ENCODE peak calls at places on chromosomes 5 and 9, in six cellular contexts. J is fibroblast of pulmonary artery, R is glutamatergic neuron, T is mammary epithelial cell, M is MCF 10A, P is fibroblast of lung. V is an unnamed sample.

GRCh38 chr5:134083517-134083916 is 31.0 kb upstream of the TCF7 start:
- DNase-seq in J (no peak), R (no peak), T (no peak), M (no peak), P (no peak), V (no peak)

GRCh38 chr5:172659909-172660628 is 19.0 kb downstream of the NEURL1B start:
- DNase-seq in J (peak; percentile 71), R (peak; percentile 90), T (peak; percentile 54), M (no peak), P (peak; percentile 74), V (peak; percentile 84)

GRCh38 chr5:149935431-149935901 is 9.1 kb downstream of the PDE6A start:
- DNase-seq in J (no peak), R (no peak), T (peak; percentile 84), M (peak; percentile 64), P (no peak), V (no peak)

GRCh38 chr9:81635526-81636279 is 53.6 kb downstream of the TLE1 start:
- DNase-seq in J (no peak), R (no peak), T (no peak), M (no peak), P (no peak), V (no peak)

GRCh38 chr5:79746645-79747044 is 57.0 kb downstream of the CMYA5 start:
- DNase-seq in J (no peak), R (no peak), T (no peak), M (no peak), P (no peak), V (no peak)

GRCh38 chr5:170397059-170397458 is 7.9 kb upstream of the KCNMB1 start:
- DNase-seq in J (no peak), R (no peak), T (no peak), M (no peak), P (no peak), V (no peak)

GRCh38 chr9:120474579-120475243 is 105.3 kb downstream of the CDK5RAP2 start:
- DNase-seq in J (peak; percentile 55), R (no peak), T (no peak), M (peak; percentile 32), P (peak; percentile 60), V (no peak)

GRCh38 chr9:93132287-93132927 is 1.6 kb downstream of the NINJ1 start:
- DNase-seq in J (no peak), R (no peak), T (peak; percentile 59), M (peak; percentile 94), P (peak; percentile 64), V (peak; percentile 73)

GRCh38 chr5:158313027-158313738 is 454.2 kb upstream of the CLINT1 start:
- DNase-seq in J (no peak), R (no peak), T (no peak), M (no peak), P (no peak), V (no peak)

GRCh38 chr9:128498911-128499310 is 5.6 kb upstream of the GLE1 start:
- DNase-seq in J (no peak), R (no peak), T (no peak), M (no peak), P (no peak), V (no peak)

GRCh38 chr9:91720746-91721705 is 229.0 kb downstream of the ROR2 start:
- DNase-seq in J (no peak), R (no peak), T (no peak), M (no peak), P (no peak), V (no peak)

GRCh38 chr5:172940242-172941066 is 18.8 kb upstream of the RPL26L1 start:
- DNase-seq in J (no peak), R (no peak), T (no peak), M (no peak), P (no peak), V (no peak)

GRCh38 chr9:34246453-34246852 is 67.6 kb downstream of the UBAP1 start:
- DNase-seq in J (no peak), R (no peak), T (no peak), M (no peak), P (no peak), V (no peak)

GRCh38 chr5:142235050-142235797 is 89.6 kb downstream of the SPRY4 start:
- DNase-seq in J (peak; percentile 19), R (peak; percentile 39), T (peak; percentile 42), M (no peak), P (no peak), V (no peak)

GRCh38 chr5:96901384-96901783 is 25.1 kb downstream of the ERAP2 start:
- DNase-seq in J (no peak), R (no peak), T (no peak), M (no peak), P (no peak), V (no peak)

GRCh38 chr5:19322716-19323485 is 665.1 kb downstream of the CDH18 start:
- DNase-seq in J (no peak), R (no peak), T (peak; percentile 91), M (peak; percentile 88), P (peak; percentile 75), V (peak; percentile 79)

GRCh38 chr9:133608881-133609280 is 308 bp downstream of the FAM163B start:
- DNase-seq in J (no peak), R (no peak), T (no peak), M (no peak), P (no peak), V (no peak)

GRCh38 chr5:93349613-93350012 is 231.4 kb downstream of the NR2F1-AS1 start:
- DNase-seq in J (peak; percentile 37), R (no peak), T (peak; percentile 94), M (peak; percentile 68), P (peak; percentile 66), V (peak; percentile 41)

GRCh38 chr5:132754947-132755346 is 7.7 kb downstream of the CCNI2 start:
- DNase-seq in J (peak; percentile 50), R (no peak), T (no peak), M (peak; percentile 36), P (peak; percentile 59), V (no peak)

GRCh38 chr5:150625164-150625535 is 15.3 kb upstream of the SYNPO start:
- DNase-seq in J (no peak), R (no peak), T (no peak), M (no peak), P (no peak), V (no peak)

GRCh38 chr9:4741365-4742031 is 496 bp upstream of the AK3 start:
- DNase-seq in J (peak; percentile 11), R (peak; percentile 45), T (peak; percentile 29), M (peak; percentile 61), P (peak; percentile 4), V (no peak)

GRCh38 chr9:4742246-4742645 is 1.2 kb upstream of the AK3 start:
- DNase-seq in J (no peak), R (no peak), T (peak; percentile 61), M (no peak), P (no peak), V (no peak)

GRCh38 chr9:4739587-4740372 is 1.2 kb downstream of the AK3 start:
- DNase-seq in J (peak; percentile 24), R (no peak), T (peak; percentile 23), M (no peak), P (peak; percentile 32), V (no peak)

GRCh38 chr9:4740373-4740622 is 704 bp downstream of the AK3 start:
- DNase-seq in J (peak; percentile 31), R (no peak), T (no peak), M (no peak), P (peak; percentile 43), V (no peak)

GRCh38 chr9:4740623-4741364 is at the start of gene AK3:
- DNase-seq in J (peak; percentile 82), R (peak; percentile 91), T (peak; percentile 79), M (peak; percentile 85), P (peak; percentile 86), V (peak; percentile 77)
- TF ChIP-seq CTCF in J (peak; percentile 9), R (no peak), T (no peak), M (no peak), P (peak; percentile 16), V (no peak)

GRCh38 chr9:14962193-14962899 is 52.1 kb upstream of the FREM1 start:
- DNase-seq in J (no peak), R (no peak), T (peak; percentile 72), M (peak; percentile 79), P (no peak), V (no peak)

DNA sequence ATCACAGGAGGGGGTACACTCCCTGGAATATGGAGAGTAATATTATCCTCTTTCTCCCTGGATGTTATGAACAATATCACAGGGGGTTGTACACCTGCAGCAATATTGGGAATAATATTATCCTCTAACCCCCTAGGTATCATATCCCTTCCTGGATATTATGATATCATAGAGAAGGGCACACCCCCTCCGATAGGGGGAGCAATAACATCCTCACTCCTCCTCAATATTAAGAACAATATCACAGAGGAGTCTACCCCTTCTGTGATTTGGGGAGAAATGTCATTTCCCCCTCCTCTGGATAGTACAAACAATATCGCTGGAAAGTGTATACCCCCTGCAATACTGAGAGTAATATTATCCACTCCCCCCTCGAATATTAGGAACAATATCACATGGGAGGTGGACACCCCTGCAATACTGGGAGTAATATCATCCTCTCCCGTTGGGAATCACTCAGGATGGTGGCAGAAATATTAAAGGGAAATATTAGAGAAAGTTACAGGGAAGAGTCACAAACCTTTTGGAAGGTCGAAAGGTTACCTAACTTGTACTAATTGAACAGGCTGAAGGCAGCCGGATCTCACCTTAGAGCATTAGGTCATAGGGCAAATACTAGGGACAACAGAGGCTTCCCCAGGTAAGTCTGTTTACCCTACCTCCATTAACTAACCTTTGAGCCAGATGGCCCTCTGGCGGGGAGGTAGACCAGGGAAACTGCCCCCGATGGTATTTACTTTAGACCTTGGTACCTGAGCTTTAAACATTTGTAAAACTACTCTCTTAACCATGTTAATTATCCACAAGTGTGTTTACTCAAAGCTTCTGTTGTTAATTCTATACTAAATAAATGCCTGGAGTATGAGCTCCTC is 57.5 kb upstream of the FREM1 start:
- DNase-seq in J (no peak), R (no peak), T (no peak), M (no peak), P (no peak), V (no peak)
- TF ChIP-seq CTCF in J (no peak), R (no peak), T (no peak), M (no peak), P (no peak), V (no peak)

GRCh38 chr5:23411200-23411599 is 96.2 kb upstream of the PRDM9 start:
- DNase-seq in J (no peak), R (no peak), T (no peak), M (no peak), P (no peak), V (no peak)

GRCh38 chr5:23400951-23401350 is 106.5 kb upstream of the PRDM9 start:
- DNase-seq in J (no peak), R (no peak), T (no peak), M (no peak), P (no peak), V (no peak)

GRCh38 chr5:23405316-23406068 is 101.9 kb upstream of the PRDM9 start:
- DNase-seq in J (peak; percentile 37), R (no peak), T (peak; percentile 81), M (peak; percentile 79), P (peak; percentile 24), V (no peak)
- TF ChIP-seq CTCF in J (peak; percentile 34), R (no peak), T (peak; percentile 16), M (no peak), P (peak; percentile 39), V (no peak)

DNA sequence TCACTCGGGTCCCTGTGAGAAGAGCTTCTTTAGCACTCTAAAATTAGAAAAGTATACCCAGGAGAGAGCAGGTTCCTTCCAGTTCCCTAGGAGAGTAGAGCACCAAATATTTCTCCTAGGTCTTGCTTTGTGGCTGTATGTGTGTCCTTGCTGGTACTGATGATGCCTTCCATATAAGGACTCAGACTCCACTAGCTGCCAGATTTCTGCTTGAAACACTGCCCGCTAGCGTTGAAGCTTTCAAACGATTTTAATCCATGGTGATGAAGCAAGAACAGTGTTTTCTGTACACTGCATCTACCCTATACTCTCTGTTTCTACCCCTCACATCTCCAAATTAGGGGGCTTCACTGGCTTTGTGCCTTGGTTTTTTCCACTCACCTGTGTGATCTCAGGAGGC is 2.4 kb upstream of the SMC2 start:
- DNase-seq in J (peak; percentile 36), R (no peak), T (peak; percentile 24), M (no peak), P (peak; percentile 89), V (no peak)
- TF ChIP-seq CTCF in J (no peak), R (no peak), T (no peak), M (no peak), P (peak; percentile 67), V (no peak)